ENCODE peak calls at places on chromosomes 16 and 17, in eight cellular contexts. V is fibroblast of pulmonary artery; E is CD4-positive, alpha-beta T cell; T is cardiac muscle cell; D is gastrocnemius medialis; Z is GM06990; W is WTC11; O is progenitor cell of endocrine pancreas. K is an unnamed sample.

GRCh38 chr17:28953444-28954118 is 2.3 kb upstream of the PHF12 start:
- DNase-seq in E (peak), T (peak), O (peak), W (peak), V (peak), D (no peak), Z (peak), K (peak)

GRCh38 chr17:76736349-76737081 is 616 bp downstream of the SRSF2 start:
- DNase-seq in Z (peak), D (peak), W (peak), V (peak), E (peak), O (peak), T (peak), K (peak)

GRCh38 chr16:27468941-27469531 is 67.1 kb downstream of the IL21R start:
- DNase-seq in T (no peak), O (no peak), E (no peak), V (no peak), D (no peak), W (no peak), Z (no peak), K (no peak)

GRCh38 chr16:49986351-49987124 is 38.5 kb upstream of the CNEP1R1 start:
- DNase-seq in O (no peak), T (peak), D (no peak), E (no peak), V (peak), Z (no peak), W (no peak), K (no peak)

GRCh38 chr16:53022374-53022773 is 30.3 kb downstream of the CHD9NB start:
- DNase-seq in E (no peak), T (peak), W (peak), O (peak), V (peak), D (no peak), Z (no peak), K (no peak)

GRCh38 chr17:76273923-76274558 is 8.9 kb downstream of the UBALD2 start:
- DNase-seq in T (no peak), D (no peak), O (no peak), Z (peak), W (no peak), E (no peak), V (no peak), K (no peak)

GRCh38 chr16:88730632-88731607 is 24.6 kb downstream of the CTU2 start:
- DNase-seq in D (no peak), V (peak), E (no peak), Z (no peak), T (peak), O (no peak), W (no peak), K (no peak)

GRCh38 chr17:68587026-68587425 is 14.1 kb downstream of the FAM20A start:
- DNase-seq in V (no peak), W (no peak), T (no peak), O (no peak), D (no peak), Z (no peak), E (no peak), K (no peak)

GRCh38 chr17:39153541-39154111 is 2.2 kb upstream of the PLXDC1 start:
- DNase-seq in T (peak), D (peak), W (peak), O (peak), Z (peak), E (peak), V (peak), K (peak)

GRCh38 chr16:66211651-66212050 is 154.8 kb upstream of the CDH5 start:
- DNase-seq in O (no peak), V (no peak), T (no peak), D (no peak), W (no peak), E (no peak), Z (no peak), K (no peak)

GRCh38 chr16:69106491-69107291 is 1.2 kb downstream of the HAS3 start:
- DNase-seq in T (no peak), V (no peak), E (no peak), Z (no peak), W (peak), O (no peak), D (no peak), K (no peak)

GRCh38 chr16:71930013-71930563 is 34.8 kb downstream of the IST1 start:
- DNase-seq in Z (no peak), V (no peak), E (no peak), W (no peak), O (no peak), D (no peak), T (no peak), K (no peak)

GRCh38 chr17:27546624-27547300 is 84.2 kb upstream of the LGALS9 start:
- DNase-seq in O (no peak), E (no peak), W (no peak), V (no peak), T (no peak), D (no peak), Z (peak), K (no peak)

GRCh38 chr17:45968732-45969131 is 30.3 kb upstream of the STH start:
- DNase-seq in Z (no peak), V (no peak), T (no peak), W (no peak), D (no peak), O (no peak), E (no peak), K (no peak)

GRCh38 chr17:47840742-47841487 is at the start of gene SCRN2:
- DNase-seq in W (peak), E (peak), O (peak), Z (peak), T (peak), D (peak), V (peak), K (peak)

GRCh38 chr17:6161456-6161855 is 91.3 kb downstream of the WSCD1 start:
- DNase-seq in O (no peak), Z (no peak), T (no peak), V (no peak), D (no peak), E (no peak), W (no peak), K (no peak)

GRCh38 chr16:15053904-15054303 is 2.0 kb downstream of the NTAN1 start:
- DNase-seq in V (no peak), E (no peak), W (no peak), D (no peak), T (no peak), Z (no peak), O (no peak), K (no peak)
- TF ChIP-seq CTCF in V (no peak), E (no peak), W (no peak), D (no peak), T (no peak), Z (no peak), O (no peak), K (no peak)

DNA sequence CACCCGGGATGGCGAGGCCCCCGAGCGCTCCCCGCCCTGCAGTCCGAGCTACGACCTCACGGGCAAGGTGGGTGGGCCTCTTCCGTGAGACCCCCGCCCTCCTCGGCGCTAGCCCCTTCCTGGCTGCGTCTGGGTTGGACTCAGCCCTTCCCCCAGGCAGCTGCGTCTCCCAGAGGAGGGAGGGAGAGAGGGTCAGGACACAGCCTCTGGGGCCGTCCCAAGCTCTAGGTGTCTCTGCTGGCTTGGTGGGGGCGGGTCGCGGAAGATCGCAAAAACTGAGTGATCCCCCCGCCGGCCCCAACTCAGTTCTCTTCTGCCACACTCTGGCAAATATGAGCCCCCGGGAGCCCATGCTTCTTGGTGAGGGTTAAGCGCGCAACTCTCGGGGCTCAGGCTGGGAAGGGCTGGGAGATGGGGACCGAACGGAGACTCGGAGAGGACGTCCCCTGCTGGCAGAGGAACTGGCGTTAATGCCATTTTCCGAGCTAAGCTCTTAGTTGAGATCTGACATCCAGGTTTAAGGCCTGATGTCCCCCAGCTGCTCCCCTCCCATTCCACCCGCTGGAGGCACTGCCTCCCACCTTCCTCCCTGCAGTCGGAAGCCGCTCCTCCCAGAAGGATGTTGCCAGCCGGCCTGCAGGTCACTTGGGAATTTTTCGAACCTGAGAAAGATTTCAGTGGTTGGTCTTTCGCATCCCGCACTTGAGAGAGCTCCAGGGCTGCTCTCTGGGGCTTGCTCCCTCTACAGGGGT is 419 bp downstream of the RAB37 start:
- DNase-seq in Z (peak), W (peak), D (no peak), E (peak), T (peak), O (no peak), V (peak), K (peak)
- TF ChIP-seq CTCF in Z (peak), W (no peak), D (no peak), E (no peak), T (peak), O (peak), V (peak), K (no peak)

DNA sequence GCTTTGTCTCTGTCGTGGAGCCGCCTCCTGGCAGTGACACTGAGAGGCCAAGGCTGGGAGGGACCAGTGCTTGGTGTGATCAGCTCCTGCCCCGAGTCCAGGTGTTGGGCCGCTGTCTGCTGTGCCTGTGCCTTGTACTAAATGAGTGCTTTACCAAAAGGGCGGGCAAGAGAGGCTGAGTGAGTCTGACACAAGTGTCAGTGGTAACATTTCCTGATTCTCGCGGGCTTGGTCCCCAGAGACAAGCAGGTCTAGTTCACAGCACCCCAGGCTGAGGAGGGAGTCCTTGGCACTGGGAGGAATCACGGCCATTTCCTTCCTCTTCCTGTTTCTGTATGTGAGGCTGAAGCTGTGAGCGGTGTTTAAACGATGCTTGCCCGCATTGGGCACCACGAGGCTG is 30.2 kb downstream of the PLD6 start:
- DNase-seq in T (no peak), E (no peak), D (no peak), W (no peak), Z (no peak), V (no peak), O (no peak), K (peak)
- TF ChIP-seq CTCF in T (no peak), E (no peak), D (no peak), W (no peak), Z (no peak), V (no peak), O (no peak), K (no peak)

DNA sequence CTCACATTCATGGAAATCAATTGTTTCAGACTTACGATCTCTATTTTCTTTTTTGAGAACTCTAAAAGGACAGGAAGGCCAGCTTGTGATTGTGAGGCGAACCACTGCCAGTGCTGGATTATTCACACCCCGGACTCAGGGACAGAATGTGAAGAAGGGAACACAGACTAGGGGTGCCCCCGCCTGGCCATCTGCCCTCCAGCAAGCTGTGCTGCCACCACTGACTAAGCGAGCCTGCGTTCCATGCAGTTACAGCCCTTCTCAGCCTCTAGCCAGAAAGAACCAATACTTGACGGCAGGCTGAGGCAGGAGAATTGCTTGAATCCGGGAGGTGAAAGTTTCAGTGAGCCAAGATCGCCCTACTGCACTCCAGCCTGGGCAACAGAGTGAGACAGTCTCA is 2.8 kb downstream of the HAGH start:
- DNase-seq in W (peak), E (no peak), O (no peak), V (peak), D (no peak), Z (peak), T (peak), K (no peak)
- TF ChIP-seq CTCF in W (no peak), E (no peak), O (peak), V (peak), D (no peak), Z (peak), T (peak), K (no peak)

GRCh38 chr17:58416396-58416795 is 938 bp downstream of the RNF43 start:
- DNase-seq in D (no peak), O (no peak), Z (no peak), W (no peak), E (no peak), T (no peak), V (no peak), K (no peak)
- TF ChIP-seq CTCF in D (no peak), O (no peak), Z (no peak), W (no peak), E (no peak), T (no peak), V (no peak), K (no peak)

GRCh38 chr17:67376892-67377726 is at the start of gene PITPNC1:
- DNase-seq in Z (peak), O (peak), W (peak), E (peak), D (peak), V (peak), T (peak), K (peak)
- TF ChIP-seq CTCF in Z (peak), O (no peak), W (no peak), E (no peak), D (no peak), V (peak), T (no peak), K (no peak)